ENCODE peak calls at places on chromosomes 11 and 22, in nine cellular contexts. One of them, this sample, is unnamed.

GRCh38 chr11:57764972-57765371 is 3.4 kb downstream of the CTNND1 start:
- DNase-seq in tibial artery: no peak
- DNase-seq in ovary: no peak
- DNase-seq in adrenal gland: no peak
- DNase-seq in body of pancreas: no peak
- DNase-seq in retinal pigment epithelial cell: no peak
- DNase-seq in lower lobe of right lung: no peak
- DNase-seq in choroid plexus epithelial cell: no peak
- DNase-seq in cardiac muscle cell: no peak
- DNase-seq in this sample: no peak

GRCh38 chr11:60161107-60161506 is 21.8 kb downstream of the MS4A6A start:
- DNase-seq in ovary: no peak
- DNase-seq in lower lobe of right lung: no peak
- DNase-seq in body of pancreas: no peak
- DNase-seq in tibial artery: no peak
- DNase-seq in retinal pigment epithelial cell: no peak
- DNase-seq in cardiac muscle cell: no peak
- DNase-seq in adrenal gland: no peak
- DNase-seq in choroid plexus epithelial cell: no peak
- DNase-seq in this sample: no peak

GRCh38 chr11:9029477-9029876 is 25.7 kb upstream of the NRIP3 start:
- DNase-seq in choroid plexus epithelial cell: no peak
- DNase-seq in lower lobe of right lung: no peak
- DNase-seq in retinal pigment epithelial cell: no peak
- DNase-seq in cardiac muscle cell: no peak
- DNase-seq in body of pancreas: no peak
- DNase-seq in tibial artery: no peak
- DNase-seq in adrenal gland: no peak
- DNase-seq in ovary: no peak
- DNase-seq in this sample: no peak

GRCh38 chr11:61173456-61173855 is 12.2 kb upstream of the VPS37C start:
- DNase-seq in tibial artery: no peak
- DNase-seq in retinal pigment epithelial cell: no peak
- DNase-seq in adrenal gland: no peak
- DNase-seq in ovary: no peak
- DNase-seq in lower lobe of right lung: no peak
- DNase-seq in body of pancreas: peak
- DNase-seq in cardiac muscle cell: no peak
- DNase-seq in choroid plexus epithelial cell: peak
- DNase-seq in this sample: no peak

GRCh38 chr11:12678991-12679390 is 4.8 kb downstream of the TEAD1 start:
- DNase-seq in ovary: no peak
- DNase-seq in retinal pigment epithelial cell: no peak
- DNase-seq in adrenal gland: no peak
- DNase-seq in choroid plexus epithelial cell: no peak
- DNase-seq in cardiac muscle cell: no peak
- DNase-seq in tibial artery: no peak
- DNase-seq in lower lobe of right lung: no peak
- DNase-seq in body of pancreas: no peak
- DNase-seq in this sample: no peak

GRCh38 chr11:69162505-69162904 is 6.8 kb downstream of the SMIM38 start:
- DNase-seq in retinal pigment epithelial cell: no peak
- DNase-seq in ovary: no peak
- DNase-seq in adrenal gland: no peak
- DNase-seq in choroid plexus epithelial cell: no peak
- DNase-seq in tibial artery: no peak
- DNase-seq in cardiac muscle cell: no peak
- DNase-seq in body of pancreas: no peak
- DNase-seq in lower lobe of right lung: no peak
- DNase-seq in this sample: no peak

GRCh38 chr11:128860571-128861361 is 6.3 kb downstream of the KCNJ1 start:
- DNase-seq in body of pancreas: no peak
- DNase-seq in tibial artery: no peak
- DNase-seq in retinal pigment epithelial cell: no peak
- DNase-seq in ovary: no peak
- DNase-seq in adrenal gland: no peak
- DNase-seq in cardiac muscle cell: no peak
- DNase-seq in choroid plexus epithelial cell: no peak
- DNase-seq in lower lobe of right lung: no peak
- DNase-seq in this sample: no peak

GRCh38 chr11:3221408-3222002 is 2.9 kb upstream of the MRGPRG start:
- DNase-seq in retinal pigment epithelial cell: no peak
- DNase-seq in tibial artery: no peak
- DNase-seq in lower lobe of right lung: no peak
- DNase-seq in body of pancreas: no peak
- DNase-seq in cardiac muscle cell: no peak
- DNase-seq in adrenal gland: peak
- DNase-seq in ovary: peak
- DNase-seq in choroid plexus epithelial cell: no peak
- DNase-seq in this sample: no peak

GRCh38 chr22:48746789-48747425 is 1080.8 kb downstream of the BRD1 start:
- DNase-seq in adrenal gland: no peak
- DNase-seq in choroid plexus epithelial cell: no peak
- DNase-seq in ovary: no peak
- DNase-seq in tibial artery: no peak
- DNase-seq in body of pancreas: no peak
- DNase-seq in retinal pigment epithelial cell: no peak
- DNase-seq in cardiac muscle cell: no peak
- DNase-seq in lower lobe of right lung: no peak
- DNase-seq in this sample: no peak

GRCh38 chr11:62706841-62707240 is 383 bp downstream of the BSCL2 start:
- DNase-seq in ovary: no peak
- DNase-seq in tibial artery: peak
- DNase-seq in choroid plexus epithelial cell: no peak
- DNase-seq in adrenal gland: no peak
- DNase-seq in body of pancreas: no peak
- DNase-seq in cardiac muscle cell: no peak
- DNase-seq in retinal pigment epithelial cell: no peak
- DNase-seq in lower lobe of right lung: no peak
- DNase-seq in this sample: no peak

GRCh38 chr11:62707277-62707771 is at the start of the genes BSCL2 and GNG3:
- DNase-seq in tibial artery: peak
- DNase-seq in cardiac muscle cell: peak
- DNase-seq in choroid plexus epithelial cell: no peak
- DNase-seq in adrenal gland: no peak
- DNase-seq in ovary: peak
- DNase-seq in lower lobe of right lung: no peak
- DNase-seq in body of pancreas: no peak
- DNase-seq in retinal pigment epithelial cell: no peak
- DNase-seq in this sample: no peak

GRCh38 chr11:62708423-62709261 is 1.2 kb downstream of the GNG3 start:
- DNase-seq in choroid plexus epithelial cell: no peak
- DNase-seq in ovary: peak
- DNase-seq in adrenal gland: peak
- DNase-seq in retinal pigment epithelial cell: no peak
- DNase-seq in cardiac muscle cell: no peak
- DNase-seq in lower lobe of right lung: no peak
- DNase-seq in tibial artery: peak
- DNase-seq in body of pancreas: peak
- DNase-seq in this sample: no peak

GRCh38 chr11:62710001-62710345 is 2.5 kb downstream of the GNG3 start:
- DNase-seq in ovary: no peak
- DNase-seq in choroid plexus epithelial cell: peak
- DNase-seq in body of pancreas: no peak
- DNase-seq in tibial artery: peak
- DNase-seq in adrenal gland: peak
- DNase-seq in retinal pigment epithelial cell: no peak
- DNase-seq in cardiac muscle cell: no peak
- DNase-seq in lower lobe of right lung: no peak
- DNase-seq in this sample: no peak

GRCh38 chr11:62709262-62710000 is 2.0 kb downstream of the GNG3 start:
- DNase-seq in body of pancreas: peak
- DNase-seq in retinal pigment epithelial cell: peak
- DNase-seq in adrenal gland: peak
- DNase-seq in cardiac muscle cell: peak
- DNase-seq in choroid plexus epithelial cell: peak
- DNase-seq in ovary: peak
- DNase-seq in tibial artery: peak
- DNase-seq in lower lobe of right lung: peak
- DNase-seq in this sample: peak
- TF ChIP-seq CTCF in body of pancreas: peak
- TF ChIP-seq CTCF in retinal pigment epithelial cell: no peak
- TF ChIP-seq CTCF in adrenal gland: no peak
- TF ChIP-seq CTCF in cardiac muscle cell: no peak
- TF ChIP-seq CTCF in choroid plexus epithelial cell: no peak
- TF ChIP-seq CTCF in ovary: no peak
- TF ChIP-seq CTCF in tibial artery: peak
- TF ChIP-seq CTCF in lower lobe of right lung: no peak
- TF ChIP-seq CTCF in this sample: no peak

GRCh38 chr22:19723990-19724827 is 870 bp downstream of the GP1BB start:
- DNase-seq in ovary: no peak
- DNase-seq in cardiac muscle cell: peak
- DNase-seq in body of pancreas: no peak
- DNase-seq in adrenal gland: no peak
- DNase-seq in retinal pigment epithelial cell: no peak
- DNase-seq in choroid plexus epithelial cell: peak
- DNase-seq in tibial artery: no peak
- DNase-seq in lower lobe of right lung: no peak
- DNase-seq in this sample: no peak
- H3K4me3 ChIP-seq in ovary: no peak
- H3K4me3 ChIP-seq in cardiac muscle cell: peak
- H3K4me3 ChIP-seq in body of pancreas: no peak
- H3K4me3 ChIP-seq in adrenal gland: no peak
- H3K4me3 ChIP-seq in retinal pigment epithelial cell: no peak
- H3K4me3 ChIP-seq in choroid plexus epithelial cell: no peak
- H3K4me3 ChIP-seq in tibial artery: no peak
- H3K4me3 ChIP-seq in lower lobe of right lung: peak
- H3K4me3 ChIP-seq in this sample: no peak

DNA sequence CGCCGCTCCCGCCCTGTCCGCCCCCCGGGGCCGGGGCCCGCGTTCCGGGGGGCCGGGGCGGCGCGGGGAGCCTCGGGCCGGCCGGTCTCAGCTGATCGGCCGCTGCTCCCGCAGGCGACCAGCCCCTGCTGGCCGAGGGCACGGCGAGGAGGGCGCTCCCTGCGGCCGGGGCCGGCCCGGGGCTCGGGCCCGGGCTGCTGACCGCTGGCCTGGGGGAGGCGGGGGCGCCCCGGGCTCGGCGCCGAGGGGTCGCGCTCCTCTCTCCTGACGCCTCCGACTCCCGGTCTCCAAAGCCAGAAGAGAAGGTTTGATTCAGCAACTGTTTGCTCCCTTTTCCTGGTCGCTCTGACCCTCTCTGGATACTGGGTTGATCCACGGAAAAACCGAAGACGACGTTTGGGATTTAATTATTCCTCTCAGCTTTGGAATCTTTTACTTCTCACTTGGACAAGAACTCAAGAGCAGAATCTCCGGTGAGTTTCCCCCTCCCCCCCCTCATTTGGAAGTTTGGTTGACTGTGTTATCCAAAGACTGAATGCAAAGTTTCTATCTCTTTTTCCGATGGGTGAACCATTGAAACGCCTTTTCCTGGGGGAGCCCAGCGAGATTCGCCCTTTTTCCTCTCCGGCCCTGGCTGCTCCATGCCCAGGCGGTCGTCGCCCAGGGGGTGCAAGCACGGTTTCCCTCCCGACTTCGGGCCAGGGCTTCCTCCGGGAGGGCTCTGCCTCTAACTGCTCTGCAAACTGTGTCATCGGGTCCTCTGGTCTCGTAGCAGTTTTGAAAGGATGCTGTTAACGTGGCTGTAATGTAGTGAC is 721 bp downstream of the KDM2A start:
- DNase-seq in ovary: peak
- DNase-seq in cardiac muscle cell: peak
- DNase-seq in retinal pigment epithelial cell: no peak
- DNase-seq in lower lobe of right lung: peak
- DNase-seq in body of pancreas: peak
- DNase-seq in adrenal gland: peak
- DNase-seq in tibial artery: peak
- DNase-seq in choroid plexus epithelial cell: no peak
- DNase-seq in this sample: no peak
- TF ChIP-seq CTCF in ovary: no peak
- TF ChIP-seq CTCF in cardiac muscle cell: no peak
- TF ChIP-seq CTCF in retinal pigment epithelial cell: no peak
- TF ChIP-seq CTCF in lower lobe of right lung: no peak
- TF ChIP-seq CTCF in body of pancreas: peak
- TF ChIP-seq CTCF in adrenal gland: no peak
- TF ChIP-seq CTCF in tibial artery: peak
- TF ChIP-seq CTCF in choroid plexus epithelial cell: no peak
- TF ChIP-seq CTCF in this sample: no peak

GRCh38 chr11:64874841-64875240 is 3.6 kb downstream of the EHD1 start:
- DNase-seq in tibial artery: no peak
- DNase-seq in retinal pigment epithelial cell: no peak
- DNase-seq in ovary: no peak
- DNase-seq in cardiac muscle cell: no peak
- DNase-seq in adrenal gland: no peak
- DNase-seq in choroid plexus epithelial cell: no peak
- DNase-seq in lower lobe of right lung: no peak
- DNase-seq in body of pancreas: no peak
- DNase-seq in this sample: no peak

GRCh38 chr11:64870176-64870892 is 8.1 kb downstream of the EHD1 start:
- DNase-seq in adrenal gland: no peak
- DNase-seq in retinal pigment epithelial cell: no peak
- DNase-seq in choroid plexus epithelial cell: peak
- DNase-seq in ovary: no peak
- DNase-seq in cardiac muscle cell: peak
- DNase-seq in tibial artery: peak
- DNase-seq in lower lobe of right lung: no peak
- DNase-seq in body of pancreas: no peak
- DNase-seq in this sample: no peak

GRCh38 chr11:64870893-64871849 is 7.2 kb downstream of the EHD1 start:
- DNase-seq in ovary: no peak
- DNase-seq in choroid plexus epithelial cell: no peak
- DNase-seq in tibial artery: no peak
- DNase-seq in retinal pigment epithelial cell: no peak
- DNase-seq in cardiac muscle cell: no peak
- DNase-seq in adrenal gland: no peak
- DNase-seq in body of pancreas: peak
- DNase-seq in lower lobe of right lung: no peak
- DNase-seq in this sample: no peak

GRCh38 chr11:64874308-64874707 is 4.1 kb downstream of the EHD1 start:
- DNase-seq in body of pancreas: no peak
- DNase-seq in tibial artery: no peak
- DNase-seq in cardiac muscle cell: no peak
- DNase-seq in retinal pigment epithelial cell: no peak
- DNase-seq in ovary: no peak
- DNase-seq in adrenal gland: no peak
- DNase-seq in lower lobe of right lung: no peak
- DNase-seq in choroid plexus epithelial cell: no peak
- DNase-seq in this sample: no peak

DNA sequence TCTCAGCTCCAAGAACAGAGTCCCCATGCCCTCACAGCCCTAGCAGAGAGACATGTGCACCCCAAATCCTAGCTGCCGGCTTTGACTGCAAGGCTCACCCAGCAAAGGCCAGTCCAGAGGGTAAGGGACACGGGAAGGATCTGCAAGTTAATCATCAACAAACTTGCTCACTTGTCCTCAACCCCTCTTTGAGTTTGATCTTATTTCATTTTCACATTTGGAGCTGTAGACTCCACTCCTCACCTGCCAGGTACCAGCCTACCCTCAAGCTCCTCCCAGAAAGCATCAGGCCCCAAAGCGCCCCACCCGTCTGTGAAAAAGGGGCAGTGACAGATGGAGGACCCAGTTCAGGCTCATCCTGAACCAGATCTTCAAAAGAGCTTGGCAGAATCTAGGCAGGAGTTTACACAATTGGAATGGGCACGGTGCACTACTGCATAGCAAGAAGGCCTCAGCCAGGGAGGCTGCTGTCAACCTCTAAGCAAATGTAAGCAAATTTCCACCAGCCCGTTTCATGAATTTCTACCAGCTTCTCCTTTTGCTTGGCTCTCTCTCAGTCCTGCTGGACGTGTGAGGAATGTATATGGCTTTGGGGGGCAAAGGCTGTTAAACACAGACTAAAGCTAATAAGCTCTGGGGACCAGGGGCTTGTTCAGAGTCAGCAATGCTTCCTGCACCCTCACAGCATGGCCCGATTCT is 5.5 kb downstream of the EHD1 start:
- DNase-seq in retinal pigment epithelial cell: no peak
- DNase-seq in choroid plexus epithelial cell: no peak
- DNase-seq in cardiac muscle cell: no peak
- DNase-seq in adrenal gland: no peak
- DNase-seq in ovary: no peak
- DNase-seq in lower lobe of right lung: no peak
- DNase-seq in tibial artery: no peak
- DNase-seq in body of pancreas: no peak
- DNase-seq in this sample: no peak
- H3K4me3 ChIP-seq in retinal pigment epithelial cell: no peak
- H3K4me3 ChIP-seq in choroid plexus epithelial cell: no peak
- H3K4me3 ChIP-seq in cardiac muscle cell: no peak
- H3K4me3 ChIP-seq in adrenal gland: no peak
- H3K4me3 ChIP-seq in ovary: no peak
- H3K4me3 ChIP-seq in lower lobe of right lung: no peak
- H3K4me3 ChIP-seq in tibial artery: no peak
- H3K4me3 ChIP-seq in body of pancreas: no peak
- H3K4me3 ChIP-seq in this sample: no peak